ENCODE peak calls at places on chromosome 22, in four cellular contexts. N is endothelial cell, W is NCI-H1417, P is hippocampal formation. Z is an unnamed sample.
A peak's percentile ranks its signal among the peaks of the same experiment; 100 is the strongest.

GRCh38 chr22:28988455-28988854 is 73.2 kb downstream of the C22orf31 start:
- DNase-seq in P (no peak), W (no peak), N (no peak), Z (no peak)

GRCh38 chr22:26801449-26801848 is 144.1 kb downstream of the MIAT start:
- DNase-seq in W (no peak), N (no peak), P (no peak), Z (no peak)

GRCh38 chr22:27775087-27775697 is 26.4 kb downstream of the MN1 start:
- DNase-seq in P (no peak), W (no peak), N (no peak), Z (no peak)

GRCh38 chr22:40289991-40290459 is 56.3 kb upstream of the ADSL start:
- DNase-seq in P (no peak), N (no peak), W (no peak), Z (no peak)

GRCh38 chr22:30340911-30341685 is 14.4 kb upstream of the TBC1D10A start:
- DNase-seq in W (no peak), N (no peak), P (peak; percentile 89), Z (no peak)

GRCh38 chr22:24751518-24751917 is 23.0 kb downstream of the PIWIL3 start:
- DNase-seq in P (no peak), N (no peak), W (no peak), Z (peak; percentile 94)

GRCh38 chr22:39175127-39176066 is 22.9 kb upstream of the CBX7 start:
- DNase-seq in N (peak; percentile 21), W (no peak), P (no peak), Z (no peak)

GRCh38 chr22:29751139-29751538 is 15.7 kb downstream of the ZMAT5 start:
- DNase-seq in N (no peak), P (no peak), W (no peak), Z (peak; percentile 70)

GRCh38 chr22:37470087-37470445 is 16.1 kb downstream of the MFNG start:
- DNase-seq in P (no peak), W (no peak), N (no peak), Z (no peak)

GRCh38 chr22:49657275-49657973 is 170.2 kb downstream of the BRD1 start:
- DNase-seq in W (no peak), P (no peak), N (peak; percentile 48), Z (peak; percentile 95)

GRCh38 chr22:49964493-49965290 is 4.1 kb downstream of the PIM3 start:
- DNase-seq in N (no peak), W (no peak), P (no peak), Z (no peak)

Z was measured in OCI-M1.